ENCODE peak calls at places on chromosomes 1 and 21, in seven cellular contexts. One of them, this sample, is unnamed. For H3K36me3, the result is how much of the 10 kb centered on the place peaks cover.

GRCh38 chr21:34603002-34603709 is 11.8 kb downstream of the RCAN1 start:
- DNase-seq in GM23338: peak
- DNase-seq in fibroblast of lung: peak
- DNase-seq in adrenal gland: peak
- DNase-seq in neuronal stem cell: peak
- DNase-seq in mesendoderm: peak
- DNase-seq in left lung: peak
- DNase-seq in this sample: peak

GRCh38 chr1:82161651-82162238 is 361.0 kb downstream of the ADGRL2 start:
- DNase-seq in neuronal stem cell: no peak
- DNase-seq in adrenal gland: peak
- DNase-seq in left lung: no peak
- DNase-seq in fibroblast of lung: peak
- DNase-seq in mesendoderm: no peak
- DNase-seq in GM23338: no peak
- DNase-seq in this sample: no peak

GRCh38 chr1:158208717-158209116 is 28.0 kb downstream of the CD1D start:
- DNase-seq in GM23338: peak
- DNase-seq in fibroblast of lung: no peak
- DNase-seq in adrenal gland: no peak
- DNase-seq in mesendoderm: no peak
- DNase-seq in neuronal stem cell: no peak
- DNase-seq in left lung: no peak
- DNase-seq in this sample: no peak

GRCh38 chr1:72635719-72636118 is 353.4 kb upstream of the NEGR1 start:
- DNase-seq in left lung: no peak
- DNase-seq in GM23338: no peak
- DNase-seq in fibroblast of lung: peak
- DNase-seq in neuronal stem cell: no peak
- DNase-seq in mesendoderm: no peak
- DNase-seq in adrenal gland: no peak
- DNase-seq in this sample: no peak

GRCh38 chr1:154478013-154478412 is 24.0 kb upstream of the TDRD10 start:
- DNase-seq in neuronal stem cell: no peak
- DNase-seq in GM23338: no peak
- DNase-seq in fibroblast of lung: no peak
- DNase-seq in mesendoderm: no peak
- DNase-seq in adrenal gland: peak
- DNase-seq in left lung: no peak
- DNase-seq in this sample: no peak

GRCh38 chr1:97063532-97063931 is 341.9 kb downstream of the PTBP2 start:
- DNase-seq in GM23338: no peak
- DNase-seq in adrenal gland: peak
- DNase-seq in left lung: no peak
- DNase-seq in neuronal stem cell: no peak
- DNase-seq in mesendoderm: no peak
- DNase-seq in fibroblast of lung: no peak
- DNase-seq in this sample: no peak

GRCh38 chr21:44682580-44683151 is 703 bp upstream of the KRTAP12-1 start:
- DNase-seq in left lung: no peak
- DNase-seq in fibroblast of lung: no peak
- DNase-seq in adrenal gland: no peak
- DNase-seq in mesendoderm: no peak
- DNase-seq in neuronal stem cell: no peak
- DNase-seq in GM23338: no peak
- DNase-seq in this sample: no peak

GRCh38 chr1:113879459-113880038 is 7.8 kb downstream of the BCL2L15 start:
- DNase-seq in left lung: no peak
- DNase-seq in fibroblast of lung: peak
- DNase-seq in mesendoderm: no peak
- DNase-seq in neuronal stem cell: no peak
- DNase-seq in adrenal gland: no peak
- DNase-seq in GM23338: no peak
- DNase-seq in this sample: no peak

GRCh38 chr1:983736-984475 is 2.0 kb upstream of the PERM1 start:
- DNase-seq in neuronal stem cell: no peak
- DNase-seq in GM23338: peak
- DNase-seq in fibroblast of lung: no peak
- DNase-seq in mesendoderm: peak
- DNase-seq in left lung: no peak
- DNase-seq in adrenal gland: peak
- DNase-seq in this sample: peak

GRCh38 chr1:22250724-22251123 is 107.8 kb upstream of the WNT4 start:
- DNase-seq in mesendoderm: peak
- DNase-seq in left lung: no peak
- DNase-seq in adrenal gland: no peak
- DNase-seq in GM23338: peak
- DNase-seq in neuronal stem cell: no peak
- DNase-seq in fibroblast of lung: no peak
- DNase-seq in this sample: peak

GRCh38 chr21:31781737-31782136 is 49.8 kb upstream of the SCAF4 start:
- DNase-seq in mesendoderm: no peak
- DNase-seq in GM23338: no peak
- DNase-seq in neuronal stem cell: no peak
- DNase-seq in left lung: peak
- DNase-seq in adrenal gland: peak
- DNase-seq in fibroblast of lung: peak
- DNase-seq in this sample: no peak

GRCh38 chr1:203127672-203128611 is at the start of gene ADORA1:
- DNase-seq in neuronal stem cell: peak
- DNase-seq in adrenal gland: peak
- DNase-seq in GM23338: peak
- DNase-seq in left lung: peak
- DNase-seq in fibroblast of lung: peak
- DNase-seq in mesendoderm: peak
- DNase-seq in this sample: peak

GRCh38 chr1:83918688-83919285 is 80.1 kb downstream of the TTLL7 start:
- DNase-seq in fibroblast of lung: no peak
- DNase-seq in neuronal stem cell: no peak
- DNase-seq in mesendoderm: peak
- DNase-seq in GM23338: no peak
- DNase-seq in left lung: no peak
- DNase-seq in adrenal gland: no peak
- DNase-seq in this sample: no peak

GRCh38 chr1:167522246-167522645 is 3.9 kb upstream of the CD247 start:
- DNase-seq in left lung: no peak
- DNase-seq in fibroblast of lung: no peak
- DNase-seq in GM23338: no peak
- DNase-seq in adrenal gland: no peak
- DNase-seq in neuronal stem cell: no peak
- DNase-seq in mesendoderm: no peak
- DNase-seq in this sample: no peak

GRCh38 chr21:29822064-29822463 is 117.7 kb downstream of the GRIK1 start:
- DNase-seq in mesendoderm: no peak
- DNase-seq in neuronal stem cell: no peak
- DNase-seq in adrenal gland: no peak
- DNase-seq in left lung: no peak
- DNase-seq in GM23338: no peak
- DNase-seq in fibroblast of lung: no peak
- DNase-seq in this sample: no peak

GRCh38 chr21:29819675-29820337 is 120.0 kb downstream of the GRIK1 start:
- DNase-seq in neuronal stem cell: no peak
- DNase-seq in adrenal gland: no peak
- DNase-seq in mesendoderm: no peak
- DNase-seq in GM23338: no peak
- DNase-seq in fibroblast of lung: no peak
- DNase-seq in left lung: no peak
- DNase-seq in this sample: no peak

GRCh38 chr21:29818520-29818919 is 121.3 kb downstream of the GRIK1 start:
- DNase-seq in fibroblast of lung: no peak
- DNase-seq in adrenal gland: no peak
- DNase-seq in neuronal stem cell: no peak
- DNase-seq in mesendoderm: no peak
- DNase-seq in left lung: no peak
- DNase-seq in GM23338: no peak
- DNase-seq in this sample: no peak

GRCh38 chr21:29817450-29817849 is 122.3 kb downstream of the GRIK1 start:
- DNase-seq in adrenal gland: no peak
- DNase-seq in GM23338: no peak
- DNase-seq in neuronal stem cell: no peak
- DNase-seq in left lung: no peak
- DNase-seq in mesendoderm: no peak
- DNase-seq in fibroblast of lung: no peak
- DNase-seq in this sample: no peak

GRCh38 chr21:29821230-29821629 is 118.6 kb downstream of the GRIK1 start:
- DNase-seq in adrenal gland: no peak
- DNase-seq in neuronal stem cell: no peak
- DNase-seq in left lung: no peak
- DNase-seq in fibroblast of lung: no peak
- DNase-seq in GM23338: no peak
- DNase-seq in mesendoderm: no peak
- DNase-seq in this sample: no peak
- H3K27ac ChIP-seq in adrenal gland: no peak
- H3K27ac ChIP-seq in neuronal stem cell: no peak
- H3K27ac ChIP-seq in left lung: no peak
- H3K27ac ChIP-seq in fibroblast of lung: no peak
- H3K27ac ChIP-seq in GM23338: no peak
- H3K27ac ChIP-seq in mesendoderm: no peak
- H3K27ac ChIP-seq in this sample: no peak

DNA sequence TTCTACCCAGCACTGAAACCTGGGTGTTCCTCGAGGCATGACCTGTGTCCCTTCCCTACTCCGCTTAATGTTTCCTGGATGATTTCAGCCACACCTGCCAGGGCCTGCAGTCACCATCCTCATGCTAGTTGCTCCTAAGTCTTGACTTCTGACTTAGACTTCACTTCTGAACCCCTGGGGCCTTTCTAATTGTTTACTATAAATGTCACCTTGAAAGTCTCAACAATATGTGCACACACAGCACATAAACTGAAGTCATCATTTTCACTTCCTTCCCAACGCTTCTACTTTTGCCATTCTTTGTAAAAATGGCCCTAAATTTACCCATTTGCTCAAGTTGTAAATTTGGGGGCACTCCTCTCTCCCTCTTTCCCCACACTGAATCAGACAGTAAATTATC is 141.1 kb downstream of the DYRK1A start:
- DNase-seq in fibroblast of lung: no peak
- DNase-seq in mesendoderm: no peak
- DNase-seq in adrenal gland: no peak
- DNase-seq in left lung: no peak
- DNase-seq in GM23338: no peak
- DNase-seq in neuronal stem cell: no peak
- DNase-seq in this sample: no peak
- H3K36me3 ChIP-seq in fibroblast of lung: under half
- H3K36me3 ChIP-seq in mesendoderm: under half
- H3K36me3 ChIP-seq in adrenal gland: under half
- H3K36me3 ChIP-seq in left lung: half or more
- H3K36me3 ChIP-seq in GM23338: under half
- H3K36me3 ChIP-seq in neuronal stem cell: half or more
- H3K36me3 ChIP-seq in this sample: half or more

DNA sequence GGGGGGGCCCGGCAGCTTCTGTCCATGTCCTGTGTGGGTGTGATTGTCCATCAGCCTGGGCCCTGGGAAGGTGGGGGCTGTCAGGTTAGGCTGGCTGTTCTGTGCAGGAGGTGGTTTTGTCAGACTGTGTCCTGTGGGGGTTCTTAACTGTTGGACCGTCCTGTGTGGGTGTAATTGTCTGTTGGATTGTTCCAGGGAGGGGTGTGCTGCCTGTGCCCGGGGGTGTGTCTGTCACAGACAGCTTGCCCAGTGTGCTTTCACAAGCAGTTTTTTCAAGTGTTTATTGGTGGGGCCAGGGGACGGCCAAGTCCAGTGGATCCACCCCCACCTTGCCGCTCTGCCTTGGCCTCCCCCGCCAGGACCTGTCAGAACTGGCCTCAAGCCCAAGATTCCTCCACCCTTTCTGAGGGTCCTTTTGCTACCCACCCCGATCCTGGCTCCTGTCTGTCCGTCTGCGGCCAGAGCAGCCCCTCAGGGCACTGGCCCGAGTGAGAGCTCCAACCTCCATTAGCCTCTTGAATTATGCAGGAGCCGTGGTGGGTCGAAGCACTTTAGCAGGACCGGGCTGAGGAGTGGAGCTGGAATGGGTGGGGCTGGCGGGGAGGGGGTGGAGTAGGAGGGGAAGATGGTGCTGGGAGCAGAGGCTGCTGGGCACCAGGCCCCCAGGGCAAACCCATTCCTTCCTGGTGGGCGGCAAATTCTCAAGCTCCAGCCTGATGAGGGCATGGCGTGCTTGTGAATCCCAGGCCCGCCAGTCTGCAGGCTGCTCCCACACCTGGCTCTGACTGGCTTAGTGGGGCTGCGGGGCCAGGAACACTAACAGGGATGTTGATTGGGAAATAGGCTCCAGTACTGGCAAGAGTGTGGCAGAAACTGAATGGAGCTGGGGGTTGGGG is 47.2 kb downstream of the PTPRF start:
- DNase-seq in left lung: no peak
- DNase-seq in neuronal stem cell: no peak
- DNase-seq in mesendoderm: peak
- DNase-seq in fibroblast of lung: no peak
- DNase-seq in adrenal gland: no peak
- DNase-seq in GM23338: no peak
- DNase-seq in this sample: no peak
- H3K4me3 ChIP-seq in left lung: no peak
- H3K4me3 ChIP-seq in neuronal stem cell: no peak
- H3K4me3 ChIP-seq in mesendoderm: no peak
- H3K4me3 ChIP-seq in fibroblast of lung: no peak
- H3K4me3 ChIP-seq in adrenal gland: no peak
- H3K4me3 ChIP-seq in GM23338: no peak
- H3K4me3 ChIP-seq in this sample: no peak

GRCh38 chr1:151909167-151910149 is at the start of gene THEM4:
- DNase-seq in mesendoderm: peak
- DNase-seq in neuronal stem cell: peak
- DNase-seq in left lung: peak
- DNase-seq in fibroblast of lung: peak
- DNase-seq in adrenal gland: peak
- DNase-seq in GM23338: peak
- DNase-seq in this sample: peak

GRCh38 chr1:151907363-151908139 is 1.8 kb downstream of the THEM4 start:
- DNase-seq in adrenal gland: no peak
- DNase-seq in GM23338: peak
- DNase-seq in mesendoderm: peak
- DNase-seq in neuronal stem cell: peak
- DNase-seq in fibroblast of lung: peak
- DNase-seq in left lung: no peak
- DNase-seq in this sample: no peak

GRCh38 chr1:151908228-151908691 is 1.1 kb downstream of the THEM4 start:
- DNase-seq in neuronal stem cell: no peak
- DNase-seq in left lung: no peak
- DNase-seq in mesendoderm: peak
- DNase-seq in adrenal gland: peak
- DNase-seq in GM23338: peak
- DNase-seq in fibroblast of lung: no peak
- DNase-seq in this sample: peak

GRCh38 chr1:151902858-151903257 is 6.5 kb downstream of the THEM4 start:
- DNase-seq in left lung: no peak
- DNase-seq in fibroblast of lung: no peak
- DNase-seq in mesendoderm: no peak
- DNase-seq in GM23338: no peak
- DNase-seq in adrenal gland: no peak
- DNase-seq in neuronal stem cell: no peak
- DNase-seq in this sample: no peak

DNA sequence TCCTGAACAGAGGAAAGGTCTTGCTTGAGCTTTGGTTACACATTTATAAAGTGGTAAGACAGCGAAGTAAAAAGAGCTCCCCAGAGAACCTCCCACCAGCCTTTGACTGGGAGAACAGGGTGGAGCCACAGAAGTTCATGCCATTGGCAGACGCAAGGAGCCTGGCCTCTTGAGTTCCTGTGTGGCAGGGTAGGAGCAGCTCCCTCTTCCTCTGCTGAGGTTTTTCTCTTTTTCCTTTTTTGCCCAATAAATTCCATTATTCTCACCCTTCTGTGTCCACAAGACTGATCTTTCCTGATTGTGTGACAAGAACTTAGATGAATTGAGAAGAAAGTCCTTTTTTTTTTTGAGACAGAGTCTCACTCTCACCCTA is 4.3 kb downstream of the THEM4 start:
- DNase-seq in adrenal gland: no peak
- DNase-seq in neuronal stem cell: no peak
- DNase-seq in mesendoderm: no peak
- DNase-seq in left lung: no peak
- DNase-seq in GM23338: no peak
- DNase-seq in fibroblast of lung: no peak
- DNase-seq in this sample: no peak
- H3K27ac ChIP-seq in adrenal gland: no peak
- H3K27ac ChIP-seq in neuronal stem cell: no peak
- H3K27ac ChIP-seq in mesendoderm: no peak
- H3K27ac ChIP-seq in left lung: no peak
- H3K27ac ChIP-seq in GM23338: no peak
- H3K27ac ChIP-seq in fibroblast of lung: no peak
- H3K27ac ChIP-seq in this sample: no peak